ENCODE peak calls at places on chromosomes 12 and 14, in seven cellular contexts. One of them, this sample, is unnamed.

GRCh38 chr12:38384816-38385491 is 68.4 kb downstream of the ALG10B start:
- DNase-seq in left kidney: no peak
- DNase-seq in NCI-H460: peak
- DNase-seq in ureter: no peak
- DNase-seq in PC-9: peak
- DNase-seq in myocyte: no peak
- DNase-seq in EL: no peak
- DNase-seq in this sample: no peak

GRCh38 chr12:85036241-85036707 is at the start of the genes LRRIQ1 and TSPAN19:
- DNase-seq in left kidney: peak
- DNase-seq in NCI-H460: peak
- DNase-seq in ureter: peak
- DNase-seq in PC-9: peak
- DNase-seq in myocyte: peak
- DNase-seq in EL: peak
- DNase-seq in this sample: peak

GRCh38 chr14:70893842-70894237 is 13.4 kb upstream of the PCNX1 start:
- DNase-seq in left kidney: no peak
- DNase-seq in NCI-H460: no peak
- DNase-seq in ureter: no peak
- DNase-seq in PC-9: no peak
- DNase-seq in myocyte: no peak
- DNase-seq in EL: no peak
- DNase-seq in this sample: no peak

GRCh38 chr12:109758406-109759075 is 44.9 kb downstream of the FAM222A start:
- DNase-seq in left kidney: no peak
- DNase-seq in NCI-H460: no peak
- DNase-seq in ureter: no peak
- DNase-seq in PC-9: no peak
- DNase-seq in myocyte: no peak
- DNase-seq in EL: no peak
- DNase-seq in this sample: no peak

GRCh38 chr12:123532808-123533649 is 490 bp downstream of the RILPL1 start:
- DNase-seq in left kidney: peak
- DNase-seq in NCI-H460: peak
- DNase-seq in ureter: peak
- DNase-seq in PC-9: peak
- DNase-seq in myocyte: peak
- DNase-seq in EL: peak
- DNase-seq in this sample: no peak

GRCh38 chr14:58072288-58073071 is 79.5 kb downstream of the ARMH4 start:
- DNase-seq in left kidney: peak
- DNase-seq in NCI-H460: peak
- DNase-seq in ureter: peak
- DNase-seq in PC-9: peak
- DNase-seq in myocyte: peak
- DNase-seq in EL: peak
- DNase-seq in this sample: peak

GRCh38 chr14:67557118-67557517 is 24.0 kb downstream of the PLEKHH1 start:
- DNase-seq in left kidney: no peak
- DNase-seq in NCI-H460: no peak
- DNase-seq in ureter: no peak
- DNase-seq in PC-9: no peak
- DNase-seq in myocyte: no peak
- DNase-seq in EL: peak
- DNase-seq in this sample: no peak

GRCh38 chr14:90396342-90397339 is at the start of gene CALM1:
- DNase-seq in left kidney: peak
- DNase-seq in NCI-H460: peak
- DNase-seq in ureter: peak
- DNase-seq in PC-9: peak
- DNase-seq in myocyte: peak
- DNase-seq in EL: peak
- DNase-seq in this sample: no peak

GRCh38 chr12:112664569-112664968 is 127.0 kb upstream of the RPH3A start:
- DNase-seq in left kidney: peak
- DNase-seq in NCI-H460: peak
- DNase-seq in ureter: no peak
- DNase-seq in PC-9: peak
- DNase-seq in myocyte: peak
- DNase-seq in EL: no peak
- DNase-seq in this sample: no peak

GRCh38 chr12:8577879-8578278 is 34.8 kb downstream of the AICDA start:
- DNase-seq in left kidney: no peak
- DNase-seq in NCI-H460: no peak
- DNase-seq in ureter: no peak
- DNase-seq in PC-9: no peak
- DNase-seq in myocyte: no peak
- DNase-seq in EL: no peak
- DNase-seq in this sample: no peak

GRCh38 chr12:64611430-64612286 is 1.4 kb downstream of the RASSF3 start:
- DNase-seq in left kidney: peak
- DNase-seq in NCI-H460: no peak
- DNase-seq in ureter: peak
- DNase-seq in PC-9: no peak
- DNase-seq in myocyte: peak
- DNase-seq in EL: peak
- DNase-seq in this sample: no peak

GRCh38 chr14:81435578-81436295 is 35.6 kb upstream of the STON2 start:
- DNase-seq in left kidney: peak
- DNase-seq in NCI-H460: no peak
- DNase-seq in ureter: peak
- DNase-seq in PC-9: peak
- DNase-seq in myocyte: peak
- DNase-seq in EL: peak
- DNase-seq in this sample: no peak

GRCh38 chr14:73026243-73026844 is 562 bp downstream of the ZFYVE1 start:
- DNase-seq in left kidney: no peak
- DNase-seq in NCI-H460: no peak
- DNase-seq in ureter: peak
- DNase-seq in PC-9: no peak
- DNase-seq in myocyte: no peak
- DNase-seq in EL: no peak
- DNase-seq in this sample: no peak

GRCh38 chr12:23303220-23303619 is 646.2 kb downstream of the SOX5 start:
- DNase-seq in left kidney: no peak
- DNase-seq in NCI-H460: no peak
- DNase-seq in ureter: no peak
- DNase-seq in PC-9: no peak
- DNase-seq in myocyte: no peak
- DNase-seq in EL: no peak
- DNase-seq in this sample: no peak

GRCh38 chr14:73833530-73834257 is 17.9 kb upstream of the PTGR2 start:
- DNase-seq in left kidney: peak
- DNase-seq in NCI-H460: peak
- DNase-seq in ureter: no peak
- DNase-seq in PC-9: peak
- DNase-seq in myocyte: no peak
- DNase-seq in EL: peak
- DNase-seq in this sample: no peak

GRCh38 chr12:105057174-105057573 is 27.1 kb downstream of the ALDH1L2 start:
- DNase-seq in left kidney: no peak
- DNase-seq in NCI-H460: no peak
- DNase-seq in ureter: no peak
- DNase-seq in PC-9: no peak
- DNase-seq in myocyte: no peak
- DNase-seq in EL: peak
- DNase-seq in this sample: no peak

GRCh38 chr12:48788852-48789775 is at the start of gene ADCY6:
- DNase-seq in left kidney: peak
- DNase-seq in NCI-H460: peak
- DNase-seq in ureter: peak
- DNase-seq in PC-9: peak
- DNase-seq in myocyte: peak
- DNase-seq in EL: peak
- DNase-seq in this sample: no peak

GRCh38 chr12:119775246-119775895 is 101.7 kb downstream of the CIT start:
- DNase-seq in left kidney: no peak
- DNase-seq in NCI-H460: no peak
- DNase-seq in ureter: no peak
- DNase-seq in PC-9: no peak
- DNase-seq in myocyte: no peak
- DNase-seq in EL: no peak
- DNase-seq in this sample: no peak

GRCh38 chr12:108603743-108604142 is 5.9 kb upstream of the TMEM119 start:
- DNase-seq in left kidney: no peak
- DNase-seq in NCI-H460: no peak
- DNase-seq in ureter: no peak
- DNase-seq in PC-9: no peak
- DNase-seq in myocyte: no peak
- DNase-seq in EL: no peak
- DNase-seq in this sample: no peak

GRCh38 chr14:100776681-100777365 is 49.1 kb upstream of the MEG3 start:
- DNase-seq in left kidney: no peak
- DNase-seq in NCI-H460: no peak
- DNase-seq in ureter: peak
- DNase-seq in PC-9: no peak
- DNase-seq in myocyte: no peak
- DNase-seq in EL: no peak
- DNase-seq in this sample: no peak

This sample was measured in glomerular endothelial cell.